ENCODE peak calls at places on chromosome 7, in nine cellular contexts. O, D, N, W, G, U, A, R and E are unnamed samples.
A peak's percentile ranks its signal among the peaks of the same experiment; 100 is the strongest.

GRCh38 chr7:3138992-3139391 is 95.3 kb upstream of the CARD11 start:
- DNase-seq in A (no peak), U (no peak), R (no peak), W (no peak), G (no peak), D (no peak), O (peak; percentile 6), N (no peak), E (no peak)

GRCh38 chr7:150432915-150433892 is 17.2 kb upstream of the GIMAP8 start:
- DNase-seq in A (no peak), D (no peak), O (no peak), G (no peak), U (no peak), W (no peak), R (no peak), N (no peak), E (no peak)

GRCh38 chr7:104529567-104529966 is 201.2 kb downstream of the LHFPL3 start:
- DNase-seq in G (no peak), O (no peak), R (no peak), N (no peak), W (no peak), A (no peak), D (no peak), U (no peak), E (no peak)

GRCh38 chr7:84105582-84105981 is 89.0 kb downstream of the SEMA3A start:
- DNase-seq in N (no peak), A (no peak), G (no peak), D (no peak), W (peak; percentile 10), R (no peak), U (no peak), O (peak; percentile 32), E (no peak)

GRCh38 chr7:77830649-77831355 is 32.2 kb downstream of the PHTF2 start:
- DNase-seq in U (no peak), R (no peak), W (no peak), O (peak; percentile 22), N (no peak), A (no peak), D (no peak), G (no peak), E (no peak)

GRCh38 chr7:44294325-44295069 is 30.9 kb downstream of the CAMK2B start:
- DNase-seq in N (no peak), A (no peak), D (peak; percentile 14), G (peak; percentile 0), U (no peak), R (peak; percentile 33), W (peak; percentile 6), O (no peak), E (no peak)

GRCh38 chr7:322111-322671 is 32.2 kb downstream of the FOXL3 start:
- DNase-seq in A (no peak), U (no peak), W (peak; percentile 96), N (peak; percentile 87), O (peak; percentile 10), R (peak; percentile 100), D (peak; percentile 61), G (peak; percentile 80), E (no peak)

GRCh38 chr7:68511281-68511680 is 1087.0 kb upstream of the AUTS2 start:
- DNase-seq in U (no peak), G (peak; percentile 2), R (peak; percentile 59), W (no peak), D (no peak), O (peak; percentile 39), N (no peak), A (no peak), E (no peak)

GRCh38 chr7:114916261-114916892 is 5.5 kb upstream of the MDFIC start:
- DNase-seq in A (no peak), U (no peak), W (no peak), G (no peak), R (no peak), N (no peak), D (no peak), O (no peak), E (no peak)

GRCh38 chr7:75732764-75733630 is 5.7 kb downstream of the HIP1 start:
- DNase-seq in R (peak; percentile 35), N (no peak), G (no peak), A (no peak), U (peak; percentile 52), W (peak; percentile 87), O (peak; percentile 93), D (no peak), E (peak; percentile 51)

GRCh38 chr7:30552330-30552729 is 42.3 kb upstream of the GARS1 start:
- DNase-seq in A (no peak), O (no peak), D (no peak), N (no peak), U (no peak), W (no peak), G (no peak), R (no peak), E (no peak)

GRCh38 chr7:74026406-74027123 is 1.4 kb upstream of the ELN start:
- DNase-seq in W (peak; percentile 85), O (peak; percentile 41), G (peak; percentile 83), N (peak; percentile 52), U (peak; percentile 32), R (peak; percentile 92), D (peak; percentile 84), A (no peak), E (no peak)

GRCh38 chr7:99784007-99784406 is at the start of gene CYP3A4:
- DNase-seq in W (no peak), O (no peak), U (no peak), G (no peak), D (no peak), N (no peak), A (no peak), R (no peak), E (no peak)

GRCh38 chr7:131905574-131905973 is 349.1 kb upstream of the PODXL start:
- DNase-seq in G (no peak), W (no peak), R (no peak), D (no peak), U (no peak), A (no peak), O (no peak), N (no peak), E (no peak)

GRCh38 chr7:134826105-134826504 is 46.7 kb downstream of the CALD1 start:
- DNase-seq in R (no peak), U (no peak), D (no peak), N (no peak), G (no peak), O (peak; percentile 97), A (no peak), W (peak; percentile 58), E (no peak)

GRCh38 chr7:131602304-131602993 is 46.0 kb upstream of the PODXL start:
- DNase-seq in A (no peak), R (peak; percentile 58), O (peak; percentile 41), G (no peak), N (no peak), D (no peak), U (no peak), W (peak; percentile 49), E (no peak)

GRCh38 chr7:45129181-45129800 is 17.8 kb upstream of the TBRG4 start:
- DNase-seq in R (no peak), O (no peak), D (no peak), U (no peak), W (no peak), A (no peak), G (no peak), N (no peak), E (no peak)

GRCh38 chr7:68148440-68148839 is 1151.8 kb downstream of the TYW1 start:
- DNase-seq in W (no peak), O (no peak), N (no peak), A (no peak), U (no peak), G (no peak), R (no peak), D (no peak), E (no peak)

GRCh38 chr7:17937506-17938115 is 2.7 kb downstream of the SNX13 start:
- DNase-seq in O (peak; percentile 27), R (no peak), W (no peak), A (no peak), U (no peak), G (no peak), D (no peak), N (no peak), E (no peak)

GRCh38 chr7:131090188-131090587 is 237.5 kb upstream of the MKLN1 start:
- DNase-seq in U (no peak), N (no peak), R (no peak), G (no peak), W (no peak), A (no peak), O (no peak), D (no peak), E (no peak)

GRCh38 chr7:135855836-135856235 is 107.2 kb upstream of the FAM180A start:
- DNase-seq in O (peak; percentile 75), U (no peak), W (peak; percentile 20), N (no peak), D (no peak), G (no peak), R (no peak), A (no peak), E (no peak)

GRCh38 chr7:148669907-148670306 is 28.8 kb upstream of the CUL1 start:
- DNase-seq in A (peak; percentile 36), W (no peak), R (no peak), D (no peak), O (no peak), U (no peak), N (no peak), G (no peak), E (no peak)

GRCh38 chr7:137994091-137994688 is 7.7 kb downstream of the CREB3L2 start:
- DNase-seq in D (no peak), G (no peak), A (no peak), U (no peak), W (no peak), O (no peak), R (no peak), N (no peak), E (no peak)

GRCh38 chr7:137169282-137169698 is 174.2 kb downstream of the PTN start:
- DNase-seq in R (peak; percentile 83), D (peak; percentile 68), O (peak; percentile 78), U (peak; percentile 31), A (no peak), N (no peak), G (peak; percentile 58), W (peak; percentile 75), E (no peak)

GRCh38 chr7:117220836-117221235 is 102.0 kb downstream of the WNT2 start:
- DNase-seq in W (no peak), D (no peak), N (no peak), G (no peak), R (no peak), A (no peak), U (no peak), O (no peak), E (no peak)

GRCh38 chr7:123784263-123784662 is 35.5 kb upstream of the WASL start:
- DNase-seq in G (no peak), R (no peak), U (no peak), N (no peak), W (no peak), A (no peak), O (no peak), D (no peak), E (no peak)

GRCh38 chr7:121557034-121557892 is 161.2 kb upstream of the FAM3C start:
- DNase-seq in D (no peak), W (peak; percentile 13), O (peak; percentile 27), R (no peak), U (no peak), N (no peak), A (no peak), G (no peak), E (no peak)

GRCh38 chr7:42869131-42870020 is 42.5 kb downstream of the C7orf25 start:
- DNase-seq in U (no peak), O (peak; percentile 45), W (peak; percentile 19), A (no peak), R (no peak), N (no peak), G (no peak), D (no peak), E (no peak)

GRCh38 chr7:17907014-17907413 is 33.3 kb downstream of the SNX13 start:
- DNase-seq in U (no peak), O (peak; percentile 11), W (no peak), N (no peak), D (no peak), G (no peak), A (no peak), R (no peak), E (no peak)

GRCh38 chr7:77687100-77687746 is 9.0 kb upstream of the RSBN1L start:
- DNase-seq in R (no peak), G (no peak), U (no peak), O (peak; percentile 55), N (no peak), A (no peak), D (no peak), W (peak; percentile 42), E (no peak)

GRCh38 chr7:141225916-141226618 is 152.2 kb downstream of the TMEM178B start:
- DNase-seq in O (no peak), A (no peak), W (no peak), U (no peak), N (no peak), G (no peak), D (no peak), R (no peak), E (no peak)